ENCODE peak calls at places on chromosomes 6 and 20, in ten cellular contexts. One of them, this sample, is unnamed. For H3K4me1 and H3K27me3, the result is how much of the 10 kb centered on the place peaks cover.

GRCh38 chr6:10510592-10511367 is 10.4 kb upstream of the GCNT2 start:
- DNase-seq in mesenchymal stem cell: peak
- DNase-seq in cardiac muscle cell: peak
- DNase-seq in Caco-2: peak
- DNase-seq in HCT116: peak
- DNase-seq in GM23248: peak
- DNase-seq in left ventricle myocardium inferior: peak
- DNase-seq in tibial artery: peak
- DNase-seq in lower lobe of right lung: peak
- DNase-seq in right cardiac atrium: peak
- DNase-seq in this sample: no peak

GRCh38 chr6:167491403-167492095 is 166.7 kb downstream of the TTLL2 start:
- DNase-seq in HCT116: no peak
- DNase-seq in lower lobe of right lung: no peak
- DNase-seq in mesenchymal stem cell: no peak
- DNase-seq in cardiac muscle cell: no peak
- DNase-seq in left ventricle myocardium inferior: no peak
- DNase-seq in GM23248: no peak
- DNase-seq in right cardiac atrium: no peak
- DNase-seq in Caco-2: no peak
- DNase-seq in tibial artery: no peak
- DNase-seq in this sample: no peak

GRCh38 chr6:32785781-32786533 is 22.6 kb upstream of the HLA-DQB2 start:
- DNase-seq in GM23248: peak
- DNase-seq in right cardiac atrium: no peak
- DNase-seq in HCT116: peak
- DNase-seq in lower lobe of right lung: no peak
- DNase-seq in cardiac muscle cell: peak
- DNase-seq in tibial artery: peak
- DNase-seq in Caco-2: peak
- DNase-seq in mesenchymal stem cell: peak
- DNase-seq in left ventricle myocardium inferior: no peak
- DNase-seq in this sample: no peak

GRCh38 chr6:34142046-34142445 is 3.8 kb downstream of the GRM4 start:
- DNase-seq in tibial artery: no peak
- DNase-seq in lower lobe of right lung: no peak
- DNase-seq in GM23248: no peak
- DNase-seq in mesenchymal stem cell: no peak
- DNase-seq in HCT116: no peak
- DNase-seq in right cardiac atrium: peak
- DNase-seq in cardiac muscle cell: no peak
- DNase-seq in left ventricle myocardium inferior: no peak
- DNase-seq in Caco-2: no peak
- DNase-seq in this sample: no peak

GRCh38 chr6:108555399-108556052 is 5.2 kb upstream of the FOXO3 start:
- DNase-seq in cardiac muscle cell: no peak
- DNase-seq in left ventricle myocardium inferior: peak
- DNase-seq in right cardiac atrium: peak
- DNase-seq in lower lobe of right lung: no peak
- DNase-seq in GM23248: no peak
- DNase-seq in HCT116: no peak
- DNase-seq in tibial artery: no peak
- DNase-seq in Caco-2: no peak
- DNase-seq in mesenchymal stem cell: no peak
- DNase-seq in this sample: peak

GRCh38 chr6:40798069-40798770 is 211.1 kb upstream of the LRFN2 start:
- DNase-seq in GM23248: no peak
- DNase-seq in mesenchymal stem cell: no peak
- DNase-seq in right cardiac atrium: no peak
- DNase-seq in tibial artery: no peak
- DNase-seq in left ventricle myocardium inferior: no peak
- DNase-seq in Caco-2: no peak
- DNase-seq in lower lobe of right lung: no peak
- DNase-seq in HCT116: no peak
- DNase-seq in cardiac muscle cell: no peak
- DNase-seq in this sample: no peak

GRCh38 chr6:48092550-48093217 is 18.3 kb downstream of the PTCHD4 start:
- DNase-seq in cardiac muscle cell: no peak
- DNase-seq in GM23248: no peak
- DNase-seq in Caco-2: no peak
- DNase-seq in mesenchymal stem cell: no peak
- DNase-seq in HCT116: no peak
- DNase-seq in lower lobe of right lung: no peak
- DNase-seq in right cardiac atrium: no peak
- DNase-seq in left ventricle myocardium inferior: no peak
- DNase-seq in tibial artery: no peak
- DNase-seq in this sample: no peak

GRCh38 chr20:43558412-43559146 is at the start of gene SGK2:
- DNase-seq in right cardiac atrium: no peak
- DNase-seq in tibial artery: no peak
- DNase-seq in GM23248: peak
- DNase-seq in Caco-2: peak
- DNase-seq in left ventricle myocardium inferior: no peak
- DNase-seq in mesenchymal stem cell: peak
- DNase-seq in lower lobe of right lung: no peak
- DNase-seq in cardiac muscle cell: peak
- DNase-seq in HCT116: no peak
- DNase-seq in this sample: no peak

GRCh38 chr6:84074988-84075781 is 41.6 kb downstream of the MRAP2 start:
- DNase-seq in HCT116: peak
- DNase-seq in cardiac muscle cell: no peak
- DNase-seq in GM23248: peak
- DNase-seq in Caco-2: no peak
- DNase-seq in mesenchymal stem cell: no peak
- DNase-seq in lower lobe of right lung: no peak
- DNase-seq in right cardiac atrium: no peak
- DNase-seq in tibial artery: no peak
- DNase-seq in left ventricle myocardium inferior: no peak
- DNase-seq in this sample: no peak

GRCh38 chr6:89977808-89978748 is 83.8 kb downstream of the GJA10 start:
- DNase-seq in cardiac muscle cell: peak
- DNase-seq in GM23248: peak
- DNase-seq in mesenchymal stem cell: peak
- DNase-seq in tibial artery: no peak
- DNase-seq in lower lobe of right lung: no peak
- DNase-seq in left ventricle myocardium inferior: no peak
- DNase-seq in Caco-2: no peak
- DNase-seq in right cardiac atrium: no peak
- DNase-seq in HCT116: no peak
- DNase-seq in this sample: peak

GRCh38 chr6:123316733-123317323 is 319.9 kb downstream of the TRDN start:
- DNase-seq in tibial artery: no peak
- DNase-seq in lower lobe of right lung: no peak
- DNase-seq in GM23248: peak
- DNase-seq in HCT116: no peak
- DNase-seq in left ventricle myocardium inferior: no peak
- DNase-seq in Caco-2: no peak
- DNase-seq in cardiac muscle cell: peak
- DNase-seq in right cardiac atrium: no peak
- DNase-seq in mesenchymal stem cell: peak
- DNase-seq in this sample: no peak

GRCh38 chr20:10783660-10784336 is 110.0 kb upstream of the JAG1 start:
- DNase-seq in HCT116: no peak
- DNase-seq in mesenchymal stem cell: peak
- DNase-seq in tibial artery: no peak
- DNase-seq in Caco-2: no peak
- DNase-seq in right cardiac atrium: no peak
- DNase-seq in cardiac muscle cell: no peak
- DNase-seq in left ventricle myocardium inferior: no peak
- DNase-seq in lower lobe of right lung: no peak
- DNase-seq in GM23248: no peak
- DNase-seq in this sample: no peak

GRCh38 chr6:17867880-17868279 is 119.6 kb downstream of the KIF13A start:
- DNase-seq in cardiac muscle cell: no peak
- DNase-seq in mesenchymal stem cell: peak
- DNase-seq in tibial artery: no peak
- DNase-seq in HCT116: no peak
- DNase-seq in lower lobe of right lung: no peak
- DNase-seq in left ventricle myocardium inferior: no peak
- DNase-seq in Caco-2: no peak
- DNase-seq in right cardiac atrium: no peak
- DNase-seq in GM23248: peak
- DNase-seq in this sample: no peak

GRCh38 chr6:17871169-17871479 is 116.3 kb downstream of the KIF13A start:
- DNase-seq in lower lobe of right lung: no peak
- DNase-seq in tibial artery: no peak
- DNase-seq in HCT116: no peak
- DNase-seq in cardiac muscle cell: no peak
- DNase-seq in right cardiac atrium: no peak
- DNase-seq in left ventricle myocardium inferior: no peak
- DNase-seq in mesenchymal stem cell: no peak
- DNase-seq in Caco-2: no peak
- DNase-seq in GM23248: no peak
- DNase-seq in this sample: no peak

GRCh38 chr6:17869010-17869752 is 118.3 kb downstream of the KIF13A start:
- DNase-seq in mesenchymal stem cell: peak
- DNase-seq in HCT116: no peak
- DNase-seq in left ventricle myocardium inferior: no peak
- DNase-seq in cardiac muscle cell: no peak
- DNase-seq in tibial artery: no peak
- DNase-seq in right cardiac atrium: no peak
- DNase-seq in lower lobe of right lung: no peak
- DNase-seq in GM23248: peak
- DNase-seq in Caco-2: no peak
- DNase-seq in this sample: no peak

GRCh38 chr6:17870302-17871168 is 116.9 kb downstream of the KIF13A start:
- DNase-seq in lower lobe of right lung: no peak
- DNase-seq in mesenchymal stem cell: no peak
- DNase-seq in Caco-2: no peak
- DNase-seq in left ventricle myocardium inferior: no peak
- DNase-seq in tibial artery: no peak
- DNase-seq in right cardiac atrium: no peak
- DNase-seq in HCT116: no peak
- DNase-seq in cardiac muscle cell: no peak
- DNase-seq in GM23248: peak
- DNase-seq in this sample: no peak

DNA sequence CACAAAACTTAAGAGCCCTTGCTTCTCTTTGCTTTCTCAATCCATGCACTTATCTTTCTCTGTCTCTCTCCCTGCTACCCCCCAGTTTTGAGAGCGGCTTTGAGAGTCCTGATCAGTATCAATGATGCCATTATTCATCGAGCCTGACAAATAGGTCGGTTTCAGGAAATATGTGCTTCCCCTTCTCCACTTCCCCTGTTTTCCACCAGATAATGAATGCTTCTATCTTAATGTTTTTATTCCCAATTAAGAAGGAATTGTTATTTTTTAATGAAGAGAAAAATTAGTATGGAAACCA is 117.7 kb downstream of the KIF13A start:
- DNase-seq in left ventricle myocardium inferior: no peak
- DNase-seq in lower lobe of right lung: no peak
- DNase-seq in HCT116: no peak
- DNase-seq in tibial artery: no peak
- DNase-seq in mesenchymal stem cell: no peak
- DNase-seq in cardiac muscle cell: no peak
- DNase-seq in GM23248: no peak
- DNase-seq in right cardiac atrium: no peak
- DNase-seq in Caco-2: no peak
- DNase-seq in this sample: no peak
- H3K4me1 ChIP-seq in left ventricle myocardium inferior: half or more
- H3K4me1 ChIP-seq in lower lobe of right lung: under half
- H3K4me1 ChIP-seq in HCT116: under half
- H3K4me1 ChIP-seq in tibial artery: under half
- H3K4me1 ChIP-seq in mesenchymal stem cell: under half
- H3K4me1 ChIP-seq in cardiac muscle cell: under half
- H3K4me1 ChIP-seq in GM23248: half or more
- H3K4me1 ChIP-seq in right cardiac atrium: under half
- H3K4me1 ChIP-seq in Caco-2: under half
- H3K4me1 ChIP-seq in this sample: under half

GRCh38 chr6:87917861-87918260 is 129.8 kb upstream of the SPACA1 start:
- DNase-seq in tibial artery: no peak
- DNase-seq in GM23248: no peak
- DNase-seq in Caco-2: no peak
- DNase-seq in left ventricle myocardium inferior: no peak
- DNase-seq in cardiac muscle cell: no peak
- DNase-seq in right cardiac atrium: no peak
- DNase-seq in lower lobe of right lung: no peak
- DNase-seq in mesenchymal stem cell: no peak
- DNase-seq in HCT116: no peak
- DNase-seq in this sample: no peak
- H3K4me3 ChIP-seq in tibial artery: no peak
- H3K4me3 ChIP-seq in GM23248: no peak
- H3K4me3 ChIP-seq in Caco-2: no peak
- H3K4me3 ChIP-seq in left ventricle myocardium inferior: no peak
- H3K4me3 ChIP-seq in cardiac muscle cell: no peak
- H3K4me3 ChIP-seq in right cardiac atrium: no peak
- H3K4me3 ChIP-seq in lower lobe of right lung: no peak
- H3K4me3 ChIP-seq in mesenchymal stem cell: no peak
- H3K4me3 ChIP-seq in HCT116: no peak
- H3K4me3 ChIP-seq in this sample: no peak

GRCh38 chr20:46249671-46250070 is 58.6 kb downstream of the CDH22 start:
- DNase-seq in tibial artery: no peak
- DNase-seq in cardiac muscle cell: no peak
- DNase-seq in mesenchymal stem cell: no peak
- DNase-seq in lower lobe of right lung: no peak
- DNase-seq in GM23248: no peak
- DNase-seq in left ventricle myocardium inferior: no peak
- DNase-seq in Caco-2: no peak
- DNase-seq in right cardiac atrium: no peak
- DNase-seq in HCT116: no peak
- DNase-seq in this sample: no peak

GRCh38 chr20:46252352-46253091 is 55.8 kb downstream of the CDH22 start:
- DNase-seq in tibial artery: no peak
- DNase-seq in mesenchymal stem cell: no peak
- DNase-seq in cardiac muscle cell: no peak
- DNase-seq in GM23248: no peak
- DNase-seq in lower lobe of right lung: no peak
- DNase-seq in Caco-2: no peak
- DNase-seq in left ventricle myocardium inferior: no peak
- DNase-seq in right cardiac atrium: no peak
- DNase-seq in HCT116: no peak
- DNase-seq in this sample: no peak

GRCh38 chr20:46251211-46251673 is 57.1 kb downstream of the CDH22 start:
- DNase-seq in left ventricle myocardium inferior: no peak
- DNase-seq in tibial artery: no peak
- DNase-seq in cardiac muscle cell: peak
- DNase-seq in right cardiac atrium: no peak
- DNase-seq in lower lobe of right lung: no peak
- DNase-seq in mesenchymal stem cell: no peak
- DNase-seq in Caco-2: no peak
- DNase-seq in HCT116: no peak
- DNase-seq in GM23248: peak
- DNase-seq in this sample: no peak

GRCh38 chr20:46253391-46253790 is 54.9 kb downstream of the CDH22 start:
- DNase-seq in mesenchymal stem cell: no peak
- DNase-seq in GM23248: peak
- DNase-seq in right cardiac atrium: no peak
- DNase-seq in left ventricle myocardium inferior: no peak
- DNase-seq in cardiac muscle cell: no peak
- DNase-seq in tibial artery: no peak
- DNase-seq in lower lobe of right lung: no peak
- DNase-seq in Caco-2: no peak
- DNase-seq in HCT116: peak
- DNase-seq in this sample: peak

GRCh38 chr20:46250772-46251171 is 57.5 kb downstream of the CDH22 start:
- DNase-seq in left ventricle myocardium inferior: no peak
- DNase-seq in mesenchymal stem cell: no peak
- DNase-seq in Caco-2: no peak
- DNase-seq in HCT116: no peak
- DNase-seq in lower lobe of right lung: no peak
- DNase-seq in right cardiac atrium: no peak
- DNase-seq in tibial artery: no peak
- DNase-seq in GM23248: no peak
- DNase-seq in cardiac muscle cell: no peak
- DNase-seq in this sample: no peak
- H3K27me3 ChIP-seq in left ventricle myocardium inferior: half or more
- H3K27me3 ChIP-seq in mesenchymal stem cell: half or more
- H3K27me3 ChIP-seq in Caco-2: under half
- H3K27me3 ChIP-seq in HCT116: under half
- H3K27me3 ChIP-seq in lower lobe of right lung: half or more
- H3K27me3 ChIP-seq in right cardiac atrium: under half
- H3K27me3 ChIP-seq in tibial artery: under half
- H3K27me3 ChIP-seq in GM23248: half or more
- H3K27me3 ChIP-seq in cardiac muscle cell: half or more
- H3K27me3 ChIP-seq in this sample: under half

GRCh38 chr6:156698239-156699016 is 78.8 kb upstream of the ARID1B start:
- DNase-seq in cardiac muscle cell: no peak
- DNase-seq in left ventricle myocardium inferior: no peak
- DNase-seq in HCT116: no peak
- DNase-seq in mesenchymal stem cell: no peak
- DNase-seq in tibial artery: no peak
- DNase-seq in lower lobe of right lung: no peak
- DNase-seq in Caco-2: no peak
- DNase-seq in right cardiac atrium: no peak
- DNase-seq in GM23248: no peak
- DNase-seq in this sample: no peak
- H3K4me1 ChIP-seq in cardiac muscle cell: under half
- H3K4me1 ChIP-seq in left ventricle myocardium inferior: under half
- H3K4me1 ChIP-seq in HCT116: under half
- H3K4me1 ChIP-seq in mesenchymal stem cell: under half
- H3K4me1 ChIP-seq in tibial artery: under half
- H3K4me1 ChIP-seq in lower lobe of right lung: under half
- H3K4me1 ChIP-seq in Caco-2: under half
- H3K4me1 ChIP-seq in right cardiac atrium: under half
- H3K4me1 ChIP-seq in GM23248: under half
- H3K4me1 ChIP-seq in this sample: under half

This sample was measured in gastrocnemius medialis.